ENCODE peak calls at places on chromosomes 6 and 20, in seven cellular contexts. K, A, T, C, G, N and J are unnamed samples.

GRCh38 chr20:10861619-10862018 is 187.8 kb upstream of the JAG1 start:
- DNase-seq in G (no peak), N (peak), T (no peak), A (no peak), K (no peak), C (no peak), J (no peak)

GRCh38 chr6:89298680-89299450 is 16.2 kb downstream of the GABRR2 start:
- DNase-seq in N (no peak), C (peak), G (no peak), A (no peak), T (peak), K (no peak), J (peak)

GRCh38 chr20:13089950-13090469 is 81.2 kb downstream of the SPTLC3 start:
- DNase-seq in A (no peak), N (no peak), C (no peak), G (no peak), T (no peak), K (no peak), J (no peak)

GRCh38 chr6:32178547-32179440 is 589 bp downstream of the RNF5 start:
- DNase-seq in N (no peak), C (no peak), T (no peak), K (no peak), G (peak), A (no peak), J (no peak)

GRCh38 chr6:170167657-170168159 is 123.2 kb downstream of the DLL1 start:
- DNase-seq in A (peak), N (peak), G (peak), T (no peak), C (no peak), K (no peak), J (no peak)

GRCh38 chr20:56816349-56816748 is 187.2 kb downstream of the TFAP2C start:
- DNase-seq in K (no peak), G (no peak), C (no peak), A (no peak), T (no peak), N (no peak), J (no peak)

GRCh38 chr20:47675190-47676142 is 109.8 kb downstream of the SULF2 start:
- DNase-seq in C (no peak), T (no peak), A (no peak), K (no peak), N (no peak), G (peak), J (no peak)

GRCh38 chr6:24064106-24064505 is 61.9 kb upstream of the NRSN1 start:
- DNase-seq in K (no peak), N (no peak), G (no peak), A (no peak), C (no peak), T (no peak), J (no peak)

GRCh38 chr20:57382516-57382915 is 8.7 kb upstream of the RBM38 start:
- DNase-seq in K (no peak), G (no peak), C (no peak), T (no peak), N (no peak), A (no peak), J (no peak)

GRCh38 chr6:228881-229651 is 63.2 kb upstream of the DUSP22 start:
- DNase-seq in N (no peak), K (peak), G (peak), T (peak), C (no peak), A (no peak), J (no peak)

GRCh38 chr20:63079971-63080370 is 73.2 kb upstream of the BHLHE23 start:
- DNase-seq in T (no peak), K (no peak), G (peak), N (no peak), A (no peak), C (no peak), J (no peak)

GRCh38 chr6:138105446-138105845 is 1.8 kb downstream of the PERP start:
- DNase-seq in C (no peak), N (no peak), K (no peak), G (no peak), A (no peak), T (no peak), J (no peak)

GRCh38 chr6:36754582-36755434 is 57.2 kb downstream of the RAB44 start:
- DNase-seq in C (no peak), T (no peak), G (no peak), A (no peak), N (no peak), K (no peak), J (no peak)

GRCh38 chr6:44001318-44001868 is 125.9 kb downstream of the MRPL14 start:
- DNase-seq in A (no peak), K (peak), G (peak), C (no peak), T (peak), N (no peak), J (no peak)

GRCh38 chr6:122621638-122622037 is 11.4 kb downstream of the PKIB start:
- DNase-seq in A (no peak), C (no peak), K (no peak), N (no peak), G (no peak), T (no peak), J (no peak)

GRCh38 chr20:10672579-10673127 is 1.1 kb downstream of the JAG1 start:
- DNase-seq in T (no peak), C (peak), G (peak), K (peak), A (peak), N (peak), J (peak)

GRCh38 chr6:32110632-32111031 is 1.5 kb upstream of the TNXB start:
- DNase-seq in C (no peak), K (no peak), N (peak), G (no peak), A (peak), T (no peak), J (no peak)

GRCh38 chr6:10962673-10963072 is 75.8 kb downstream of the SYCP2L start:
- DNase-seq in G (no peak), T (no peak), N (no peak), K (no peak), C (peak), A (no peak), J (peak)

GRCh38 chr6:30720738-30721197 is 616 bp downstream of the TUBB start:
- DNase-seq in T (no peak), C (peak), K (peak), N (peak), A (peak), G (peak), J (peak)

GRCh38 chr20:38392356-38392755 is 42.8 kb downstream of the SNHG17 start:
- DNase-seq in C (no peak), T (no peak), N (no peak), A (no peak), K (no peak), G (no peak), J (no peak)

GRCh38 chr20:18879262-18879661 is 65.7 kb downstream of the SCP2D1 start:
- DNase-seq in G (no peak), A (no peak), C (no peak), N (peak), K (no peak), T (no peak), J (no peak)

GRCh38 chr20:36845288-36845969 is 30.5 kb upstream of the TLDC2 start:
- DNase-seq in G (no peak), N (no peak), K (peak), C (no peak), A (no peak), T (no peak), J (no peak)

GRCh38 chr20:8132632-8133587 is 844 bp downstream of the PLCB1 start:
- DNase-seq in N (peak), A (peak), T (no peak), K (peak), C (no peak), G (peak), J (peak)

GRCh38 chr6:68087399-68088133 is 547.5 kb upstream of the ADGRB3 start:
- DNase-seq in T (peak), C (no peak), G (no peak), N (no peak), A (no peak), K (peak), J (peak)

GRCh38 chr20:42152570-42152969 is 534.4 kb upstream of the CHD6 start:
- DNase-seq in G (no peak), T (no peak), A (no peak), K (no peak), N (no peak), C (no peak), J (no peak)

GRCh38 chr20:49281059-49281912 is 3.4 kb upstream of the ZNFX1 start:
- DNase-seq in N (no peak), T (no peak), C (no peak), G (no peak), K (no peak), A (no peak), J (no peak)

GRCh38 chr6:154410619-154411044 is 54.0 kb upstream of the IPCEF1 start:
- DNase-seq in G (no peak), K (no peak), A (peak), C (peak), T (no peak), N (no peak), J (peak)

GRCh38 chr6:157014871-157015270 is 237.7 kb downstream of the ARID1B start:
- DNase-seq in N (no peak), C (no peak), K (no peak), T (no peak), A (no peak), G (no peak), J (no peak)

GRCh38 chr6:115485400-115485799 is 575.3 kb downstream of the FRK start:
- DNase-seq in N (no peak), K (no peak), G (no peak), A (no peak), T (no peak), C (peak), J (no peak)

GRCh38 chr6:122663981-122664380 is 53.8 kb downstream of the PKIB start:
- DNase-seq in A (no peak), G (no peak), K (no peak), N (no peak), C (no peak), T (no peak), J (no peak)

GRCh38 chr6:144737998-144738397 is 452.9 kb downstream of the UTRN start:
- DNase-seq in T (no peak), K (no peak), C (no peak), N (no peak), G (no peak), A (no peak), J (no peak)

GRCh38 chr6:24520929-24521546 is 26.3 kb downstream of the ALDH5A1 start:
- DNase-seq in G (peak), A (peak), N (peak), K (peak), T (no peak), C (peak), J (peak)

GRCh38 chr20:50918403-50918802 is 12.8 kb downstream of the ADNP start:
- DNase-seq in T (no peak), A (no peak), G (no peak), C (peak), N (no peak), K (no peak), J (peak)

GRCh38 chr6:74253261-74253660 is 557.3 kb downstream of the CD109 start:
- DNase-seq in C (no peak), K (no peak), A (no peak), T (no peak), N (no peak), G (no peak), J (no peak)

GRCh38 chr6:148389917-148390316 is 47.3 kb downstream of the SASH1 start:
- DNase-seq in T (no peak), G (no peak), N (no peak), K (no peak), C (no peak), A (no peak), J (no peak)

DNA sequence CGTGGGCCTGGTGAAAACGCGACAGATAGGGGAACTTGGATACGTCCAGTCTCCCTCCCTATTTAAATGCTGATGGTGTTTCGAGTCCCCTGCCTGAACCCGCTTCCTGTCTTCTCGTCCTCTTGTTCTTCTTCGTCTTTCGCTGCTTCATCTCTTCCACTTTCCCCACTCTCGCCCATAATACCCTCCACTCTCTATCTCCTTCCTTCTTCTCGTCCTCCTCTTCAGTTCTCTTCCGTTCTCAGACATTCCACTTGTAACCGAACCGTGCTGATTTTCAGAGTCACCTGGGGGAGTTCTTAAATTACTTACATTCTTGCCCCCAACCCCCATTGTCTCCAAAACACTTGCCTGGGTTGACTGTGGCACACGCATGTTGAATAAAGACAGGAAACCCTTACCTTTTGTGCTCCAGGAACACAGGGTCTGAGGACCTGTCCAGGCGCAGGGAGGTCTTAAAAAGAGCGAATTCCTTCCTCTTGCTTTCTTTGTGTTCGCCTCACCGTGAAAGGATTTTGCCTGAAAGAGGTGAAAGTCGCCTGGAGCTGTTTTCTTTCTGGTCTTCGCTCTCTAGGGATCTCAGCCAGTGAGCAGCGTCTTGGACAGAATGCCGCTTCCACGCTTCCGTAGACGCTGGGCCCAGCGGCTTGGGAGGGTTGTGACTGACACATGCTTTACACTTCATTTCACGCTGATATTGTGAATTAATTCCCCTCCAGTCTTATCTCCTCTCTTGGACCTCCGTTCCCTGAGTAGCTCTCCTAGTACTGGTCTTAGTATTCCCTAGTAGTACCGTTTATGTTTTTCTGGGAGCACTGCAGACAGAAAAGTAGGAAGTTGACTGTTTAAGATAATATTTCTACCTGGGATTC is 184.0 kb downstream of the GPX5 start:
- DNase-seq in C (no peak), T (no peak), A (no peak), K (no peak), G (no peak), N (no peak), J (no peak)
- H3K4me3 ChIP-seq in C (peak), T (no peak), A (no peak), K (no peak), G (no peak), N (no peak), J (peak)

GRCh38 chr6:8888468-8888867 is 453.1 kb upstream of the SLC35B3 start:
- DNase-seq in K (no peak), A (no peak), T (no peak), G (no peak), C (no peak), N (no peak), J (no peak)
- TF ChIP-seq CTCF in K (peak), A (no peak), T (peak), G (peak), C (no peak), N (no peak), J (peak)

GRCh38 chr6:3206339-3207015 is 21.0 kb downstream of the TUBB2B start:
- DNase-seq in G (no peak), K (no peak), T (no peak), N (no peak), A (no peak), C (no peak), J (no peak)

GRCh38 chr6:3208096-3208774 is 19.2 kb downstream of the TUBB2B start:
- DNase-seq in C (peak), K (no peak), T (no peak), G (no peak), N (no peak), A (no peak), J (peak)

GRCh38 chr6:3209114-3210023 is 18.1 kb downstream of the TUBB2B start:
- DNase-seq in T (peak), G (no peak), C (peak), K (peak), A (no peak), N (peak), J (peak)

GRCh38 chr6:3210024-3210610 is 17.3 kb downstream of the TUBB2B start:
- DNase-seq in G (no peak), K (no peak), T (no peak), N (no peak), A (no peak), C (peak), J (no peak)

DNA sequence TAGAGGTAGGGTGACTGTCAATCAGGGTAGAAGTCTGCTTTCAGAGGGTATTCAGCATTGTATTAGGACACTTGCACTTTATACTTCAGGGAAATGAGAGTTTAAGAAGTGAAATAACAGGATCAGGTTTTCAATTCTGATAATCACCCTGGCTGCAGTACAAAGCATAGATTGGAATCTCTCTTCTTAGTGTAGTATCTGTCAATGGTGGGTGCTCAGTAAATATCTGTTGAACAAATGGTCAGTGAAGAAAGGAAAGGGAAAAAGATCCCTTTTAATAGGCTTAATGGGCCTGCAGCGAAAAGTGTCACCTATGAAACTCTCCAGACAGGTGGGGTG is 18.7 kb downstream of the TUBB2B start:
- DNase-seq in G (no peak), C (no peak), T (no peak), A (no peak), N (no peak), K (no peak), J (no peak)
- H3K4me3 ChIP-seq in G (no peak), C (no peak), T (peak), A (no peak), N (no peak), K (peak), J (peak)

DNA sequence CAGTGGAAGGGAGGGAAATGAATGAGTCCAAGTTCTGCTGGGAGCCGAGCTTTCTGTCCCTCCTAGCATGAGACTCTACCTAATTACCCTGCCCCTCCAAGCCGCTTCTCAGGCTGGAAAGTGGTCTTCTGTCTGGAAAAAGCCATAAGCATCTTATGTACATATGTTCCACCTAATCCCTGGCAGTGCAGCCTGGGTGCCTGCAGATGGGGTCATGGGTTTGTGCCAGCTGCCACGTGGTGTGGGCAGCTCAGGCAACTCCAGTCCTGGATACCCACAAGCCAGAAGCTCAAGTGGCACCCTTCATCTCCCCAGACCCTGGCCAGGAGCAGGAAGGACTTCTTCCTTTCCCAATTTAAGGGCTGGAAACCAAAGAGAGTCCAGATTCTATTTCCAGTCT is 253.1 kb downstream of the LY86 start:
- DNase-seq in C (no peak), A (no peak), G (no peak), N (peak), K (no peak), T (no peak), J (no peak)
- TF ChIP-seq CTCF in C (no peak), A (no peak), G (no peak), N (no peak), K (no peak), T (no peak), J (no peak)

DNA sequence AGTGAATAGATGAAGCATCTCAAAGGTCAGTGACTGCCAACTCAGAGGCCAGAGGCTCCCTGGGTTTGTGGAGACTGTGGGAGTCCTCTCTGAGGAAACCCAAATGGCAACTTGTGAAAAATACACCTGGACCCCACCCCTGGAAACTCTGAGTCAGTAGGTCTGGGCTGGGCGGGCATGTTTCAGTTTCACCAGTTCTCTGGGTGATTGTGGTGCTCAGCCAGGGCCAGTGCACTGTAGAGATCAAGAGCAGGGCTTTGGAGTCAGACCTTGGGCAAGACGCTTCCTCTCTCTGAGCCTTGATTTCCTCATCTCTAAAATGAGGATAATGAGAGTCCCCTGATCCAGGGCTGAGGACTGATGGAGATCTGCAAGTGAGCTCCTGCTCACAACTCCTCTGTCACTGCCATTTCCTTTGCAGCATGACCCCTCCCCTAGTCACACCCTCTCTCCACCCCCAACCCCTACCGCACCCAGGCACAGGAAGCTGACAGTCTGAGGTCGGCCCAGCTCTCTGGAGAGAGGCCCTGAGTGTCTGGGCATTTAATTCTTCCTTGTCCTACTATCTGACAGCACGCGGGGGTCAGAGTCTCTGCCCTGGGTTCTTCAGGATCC is 5.1 kb downstream of the DEF6 start:
- DNase-seq in A (peak), K (peak), N (peak), T (peak), G (no peak), C (peak), J (peak)
- H3K4me3 ChIP-seq in A (no peak), K (peak), N (peak), T (peak), G (peak), C (no peak), J (no peak)

DNA sequence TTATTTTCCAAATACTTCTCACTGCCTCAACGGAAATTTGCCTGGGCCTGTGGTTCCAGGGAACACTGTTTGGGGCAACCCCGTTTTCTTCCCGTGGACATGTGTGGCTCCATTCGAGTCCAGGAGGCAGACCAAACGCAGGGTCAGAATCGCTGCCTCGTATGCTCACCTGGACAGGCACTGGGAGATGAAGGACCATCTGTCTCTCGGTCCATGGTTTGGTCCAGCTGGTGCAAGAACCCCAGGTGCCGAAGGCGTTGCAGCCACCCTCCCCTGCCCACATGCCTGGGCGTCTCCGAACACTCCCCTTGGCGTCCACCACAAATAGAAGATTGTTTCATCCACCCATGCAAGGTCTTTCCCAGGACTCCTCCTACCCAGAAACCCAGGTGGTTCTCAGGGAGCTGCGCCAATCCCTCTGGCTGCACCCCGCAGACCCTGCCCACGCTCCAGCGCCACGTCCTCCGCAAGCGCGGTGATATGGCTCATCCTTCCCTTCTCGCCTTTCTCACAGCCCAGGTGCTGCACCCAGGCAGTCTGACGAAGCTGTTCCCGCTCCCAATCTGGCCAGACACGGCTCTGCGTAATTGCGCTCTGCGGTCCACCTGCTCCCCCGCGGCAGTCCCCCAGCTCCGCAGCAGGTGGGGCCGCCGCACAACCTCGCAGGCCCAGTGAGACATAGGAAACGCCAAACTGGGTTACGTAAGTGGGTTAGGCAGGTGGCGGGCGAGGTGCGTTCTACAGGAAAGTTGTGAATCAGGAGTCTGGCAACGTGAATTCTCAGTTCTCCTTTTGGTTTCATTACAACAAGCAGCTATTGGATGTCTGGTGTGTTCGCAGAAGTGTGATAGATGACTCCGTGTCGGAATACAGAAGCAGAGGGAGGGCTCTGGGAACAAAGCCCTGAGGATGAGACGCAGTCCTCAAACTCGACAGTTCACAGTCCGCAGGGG is 146.2 kb upstream of the ECI2 start:
- DNase-seq in C (peak), A (peak), G (peak), T (peak), N (peak), K (peak), J (peak)
- TF ChIP-seq CTCF in C (peak), A (no peak), G (peak), T (peak), N (peak), K (peak), J (peak)